ENCODE peak calls at places on chromosomes 3 and 15, in eight cellular contexts. One of them, this sample, is unnamed.
A peak's percentile ranks its signal among the peaks of the same experiment; 100 is the strongest.

GRCh38 chr3:119420196-119420595 is 43.2 kb downstream of the TMEM39A start:
- DNase-seq in HepG2: no peak
- DNase-seq in NCI-H1048: no peak
- DNase-seq in posterior cingulate gyrus: no peak
- DNase-seq in GM20000: no peak
- DNase-seq in cardiac fibroblast: no peak
- DNase-seq in EL: no peak
- DNase-seq in HAP-1: no peak
- DNase-seq in this sample: no peak

GRCh38 chr3:117234321-117234720 is 524.7 kb downstream of the TUSC7 start:
- DNase-seq in EL: no peak
- DNase-seq in cardiac fibroblast: no peak
- DNase-seq in NCI-H1048: no peak
- DNase-seq in GM20000: no peak
- DNase-seq in HAP-1: peak; percentile 26
- DNase-seq in HepG2: no peak
- DNase-seq in posterior cingulate gyrus: no peak
- DNase-seq in this sample: no peak

GRCh38 chr15:67781907-67782559 is 43.3 kb upstream of the SKOR1 start:
- DNase-seq in GM20000: no peak
- DNase-seq in HepG2: no peak
- DNase-seq in EL: no peak
- DNase-seq in NCI-H1048: no peak
- DNase-seq in HAP-1: peak; percentile 82
- DNase-seq in cardiac fibroblast: no peak
- DNase-seq in posterior cingulate gyrus: no peak
- DNase-seq in this sample: no peak

GRCh38 chr3:194586839-194587238 is 46.4 kb downstream of the TMEM44 start:
- DNase-seq in HAP-1: no peak
- DNase-seq in GM20000: no peak
- DNase-seq in EL: peak; percentile 75
- DNase-seq in NCI-H1048: no peak
- DNase-seq in posterior cingulate gyrus: no peak
- DNase-seq in HepG2: no peak
- DNase-seq in cardiac fibroblast: peak; percentile 92
- DNase-seq in this sample: no peak

GRCh38 chr3:112074616-112075497 is 11.3 kb upstream of the C3orf52 start:
- DNase-seq in cardiac fibroblast: peak; percentile 95
- DNase-seq in NCI-H1048: no peak
- DNase-seq in GM20000: no peak
- DNase-seq in posterior cingulate gyrus: no peak
- DNase-seq in HepG2: peak; percentile 82
- DNase-seq in EL: peak; percentile 93
- DNase-seq in HAP-1: no peak
- DNase-seq in this sample: no peak

GRCh38 chr3:11186771-11187170 is 32.5 kb downstream of the HRH1 start:
- DNase-seq in HepG2: no peak
- DNase-seq in GM20000: no peak
- DNase-seq in EL: no peak
- DNase-seq in posterior cingulate gyrus: no peak
- DNase-seq in cardiac fibroblast: no peak
- DNase-seq in NCI-H1048: no peak
- DNase-seq in HAP-1: no peak
- DNase-seq in this sample: no peak

GRCh38 chr3:126956866-126957650 is 25.9 kb upstream of the PLXNA1 start:
- DNase-seq in HAP-1: no peak
- DNase-seq in EL: no peak
- DNase-seq in HepG2: no peak
- DNase-seq in GM20000: no peak
- DNase-seq in posterior cingulate gyrus: no peak
- DNase-seq in cardiac fibroblast: no peak
- DNase-seq in NCI-H1048: no peak
- DNase-seq in this sample: no peak

GRCh38 chr3:149352556-149352955 is 19.1 kb upstream of the TM4SF18 start:
- DNase-seq in HepG2: peak; percentile 67
- DNase-seq in HAP-1: peak; percentile 84
- DNase-seq in cardiac fibroblast: peak; percentile 82
- DNase-seq in EL: peak; percentile 73
- DNase-seq in GM20000: peak; percentile 71
- DNase-seq in posterior cingulate gyrus: peak; percentile 17
- DNase-seq in NCI-H1048: peak; percentile 35
- DNase-seq in this sample: peak; percentile 75

GRCh38 chr3:48528754-48529153 is 24.8 kb upstream of the SHISA5 start:
- DNase-seq in HepG2: no peak
- DNase-seq in posterior cingulate gyrus: no peak
- DNase-seq in HAP-1: no peak
- DNase-seq in EL: no peak
- DNase-seq in cardiac fibroblast: no peak
- DNase-seq in GM20000: no peak
- DNase-seq in NCI-H1048: no peak
- DNase-seq in this sample: no peak

GRCh38 chr15:36334059-36334458 is 245.4 kb upstream of the CDIN1 start:
- DNase-seq in GM20000: no peak
- DNase-seq in EL: peak; percentile 72
- DNase-seq in HepG2: no peak
- DNase-seq in NCI-H1048: no peak
- DNase-seq in HAP-1: no peak
- DNase-seq in cardiac fibroblast: peak; percentile 51
- DNase-seq in posterior cingulate gyrus: no peak
- DNase-seq in this sample: no peak

GRCh38 chr3:121152573-121152972 is 244.6 kb downstream of the STXBP5L start:
- DNase-seq in posterior cingulate gyrus: no peak
- DNase-seq in NCI-H1048: no peak
- DNase-seq in EL: peak; percentile 4
- DNase-seq in HAP-1: no peak
- DNase-seq in GM20000: no peak
- DNase-seq in cardiac fibroblast: peak; percentile 34
- DNase-seq in HepG2: peak; percentile 2
- DNase-seq in this sample: no peak

GRCh38 chr15:98272586-98272985 is 312.1 kb downstream of the ARRDC4 start:
- DNase-seq in GM20000: no peak
- DNase-seq in cardiac fibroblast: no peak
- DNase-seq in HAP-1: no peak
- DNase-seq in posterior cingulate gyrus: no peak
- DNase-seq in HepG2: no peak
- DNase-seq in NCI-H1048: no peak
- DNase-seq in EL: no peak
- DNase-seq in this sample: no peak

GRCh38 chr3:190286014-190286413 is 36.2 kb downstream of the CLDN1 start:
- DNase-seq in posterior cingulate gyrus: no peak
- DNase-seq in NCI-H1048: no peak
- DNase-seq in HepG2: no peak
- DNase-seq in GM20000: no peak
- DNase-seq in cardiac fibroblast: no peak
- DNase-seq in HAP-1: no peak
- DNase-seq in EL: no peak
- DNase-seq in this sample: no peak

GRCh38 chr15:66706225-66706732 is 4.2 kb downstream of the SMAD6 start:
- DNase-seq in HepG2: no peak
- DNase-seq in EL: no peak
- DNase-seq in cardiac fibroblast: no peak
- DNase-seq in HAP-1: peak; percentile 45
- DNase-seq in NCI-H1048: no peak
- DNase-seq in posterior cingulate gyrus: no peak
- DNase-seq in GM20000: peak; percentile 42
- DNase-seq in this sample: no peak

GRCh38 chr3:133691410-133692107 is 29.8 kb upstream of the TOPBP1 start:
- DNase-seq in GM20000: no peak
- DNase-seq in HepG2: no peak
- DNase-seq in HAP-1: no peak
- DNase-seq in cardiac fibroblast: peak; percentile 45
- DNase-seq in NCI-H1048: no peak
- DNase-seq in EL: peak; percentile 27
- DNase-seq in posterior cingulate gyrus: no peak
- DNase-seq in this sample: no peak

GRCh38 chr15:87167055-87167454 is 1087.4 kb downstream of the AGBL1 start:
- DNase-seq in GM20000: no peak
- DNase-seq in NCI-H1048: no peak
- DNase-seq in HAP-1: no peak
- DNase-seq in HepG2: no peak
- DNase-seq in posterior cingulate gyrus: no peak
- DNase-seq in cardiac fibroblast: peak; percentile 10
- DNase-seq in EL: peak; percentile 62
- DNase-seq in this sample: no peak

GRCh38 chr3:139888561-139889140 is 46.3 kb upstream of the CLSTN2 start:
- DNase-seq in HepG2: no peak
- DNase-seq in HAP-1: no peak
- DNase-seq in posterior cingulate gyrus: no peak
- DNase-seq in EL: no peak
- DNase-seq in NCI-H1048: no peak
- DNase-seq in cardiac fibroblast: no peak
- DNase-seq in GM20000: no peak
- DNase-seq in this sample: no peak

GRCh38 chr15:63967616-63968015 is 78.7 kb downstream of the DAPK2 start:
- DNase-seq in posterior cingulate gyrus: no peak
- DNase-seq in HepG2: no peak
- DNase-seq in GM20000: no peak
- DNase-seq in EL: no peak
- DNase-seq in cardiac fibroblast: no peak
- DNase-seq in NCI-H1048: no peak
- DNase-seq in HAP-1: no peak
- DNase-seq in this sample: no peak

GRCh38 chr15:90264649-90265048 is 823 bp upstream of the NGRN start:
- DNase-seq in HAP-1: no peak
- DNase-seq in posterior cingulate gyrus: no peak
- DNase-seq in EL: no peak
- DNase-seq in GM20000: no peak
- DNase-seq in cardiac fibroblast: no peak
- DNase-seq in NCI-H1048: no peak
- DNase-seq in HepG2: peak; percentile 60
- DNase-seq in this sample: no peak